ENCODE peak calls at places on chromosomes 2 and 18, in four cellular contexts. N, A, Y and U are unnamed samples.

GRCh38 chr18:58223717-58224424 is 179.8 kb downstream of the NEDD4L start:
- DNase-seq in N (peak), A (no peak), Y (peak), U (peak)

GRCh38 chr18:9971313-9971920 is 57.6 kb downstream of the VAPA start:
- DNase-seq in N (peak), A (peak), Y (peak), U (peak)

GRCh38 chr2:62144689-62145477 is 51.0 kb upstream of the B3GNT2 start:
- DNase-seq in N (no peak), A (no peak), Y (no peak), U (no peak)

GRCh38 chr2:141957827-141958440 is 172.9 kb downstream of the LRP1B start:
- DNase-seq in N (no peak), A (no peak), Y (no peak), U (no peak)

GRCh38 chr2:24009680-24010476 is at the start of gene MFSD2B:
- DNase-seq in N (no peak), A (no peak), Y (no peak), U (peak)

GRCh38 chr2:19871836-19872235 is 29.9 kb downstream of the TTC32 start:
- DNase-seq in N (no peak), A (no peak), Y (no peak), U (no peak)

GRCh38 chr2:152584301-152584700 is 133.0 kb downstream of the PRPF40A start:
- DNase-seq in N (no peak), A (no peak), Y (no peak), U (no peak)

GRCh38 chr2:162344617-162344950 is 652 bp downstream of the GCA start:
- DNase-seq in N (no peak), A (no peak), Y (no peak), U (no peak)

GRCh38 chr2:85682378-85682777 is 11.8 kb upstream of the GNLY start:
- DNase-seq in N (no peak), A (no peak), Y (peak), U (no peak)

GRCh38 chr2:112121682-112122254 is 16.4 kb upstream of the FBLN7 start:
- DNase-seq in N (peak), A (peak), Y (no peak), U (no peak)

GRCh38 chr18:47605093-47605492 is 325.4 kb downstream of the SMAD2 start:
- DNase-seq in N (no peak), A (no peak), Y (no peak), U (no peak)

GRCh38 chr2:172623249-172623965 is 67.5 kb downstream of the PDK1 start:
- DNase-seq in N (no peak), A (no peak), Y (no peak), U (peak)

GRCh38 chr18:48057018-48057417 is 126.6 kb upstream of the SMAD2 start:
- DNase-seq in N (no peak), A (no peak), Y (no peak), U (no peak)

GRCh38 chr2:198880986-198881385 is 576.8 kb downstream of the SATB2 start:
- DNase-seq in N (no peak), A (no peak), Y (no peak), U (no peak)

GRCh38 chr2:226423498-226423960 is 376.1 kb downstream of the IRS1 start:
- DNase-seq in N (no peak), A (peak), Y (no peak), U (no peak)

GRCh38 chr2:149587220-149587949 is at the start of gene MMADHC:
- DNase-seq in N (peak), A (peak), Y (peak), U (peak)

GRCh38 chr2:48693645-48694044 is 61.9 kb downstream of the LHCGR start:
- DNase-seq in N (no peak), A (no peak), Y (no peak), U (no peak)

GRCh38 chr18:79136742-79137141 is 67.5 kb downstream of the ATP9B start:
- DNase-seq in N (no peak), A (no peak), Y (no peak), U (no peak)

GRCh38 chr2:107810734-107811133 is 16.0 kb upstream of the RGPD4 start:
- DNase-seq in N (no peak), A (no peak), Y (no peak), U (no peak)

GRCh38 chr2:30238143-30238800 is 6.9 kb downstream of the LBH start:
- DNase-seq in N (no peak), A (no peak), Y (no peak), U (no peak)

GRCh38 chr2:40360652-40361051 is 91.2 kb downstream of the SLC8A1 start:
- DNase-seq in N (peak), A (no peak), Y (no peak), U (no peak)

GRCh38 chr2:18067980-18068379 is 189.5 kb downstream of the KCNS3 start:
- DNase-seq in N (no peak), A (no peak), Y (no peak), U (no peak)

GRCh38 chr2:233124449-233125080 is 64.4 kb downstream of the INPP5D start:
- DNase-seq in N (no peak), A (no peak), Y (no peak), U (no peak)

GRCh38 chr2:80059381-80059907 is 245.1 kb downstream of the LRRTM1 start:
- DNase-seq in N (no peak), A (no peak), Y (no peak), U (no peak)

GRCh38 chr2:229870903-229871650 is 50.7 kb downstream of the TRIP12 start:
- DNase-seq in N (no peak), A (no peak), Y (no peak), U (no peak)

GRCh38 chr18:80168982-80169381 is 59.9 kb downstream of the ADNP2 start:
- DNase-seq in N (no peak), A (no peak), Y (no peak), U (no peak)

GRCh38 chr2:142718731-142719130 is 158.7 kb upstream of the KYNU start:
- DNase-seq in N (no peak), A (no peak), Y (no peak), U (no peak)

GRCh38 chr18:8901019-8901418 is 195.7 kb downstream of the MTCL1 start:
- DNase-seq in N (no peak), A (no peak), Y (no peak), U (no peak)

GRCh38 chr18:36899289-36899688 is 70.4 kb downstream of the KIAA1328 start:
- DNase-seq in N (no peak), A (no peak), Y (no peak), U (peak)

GRCh38 chr2:27264753-27265535 is 2.1 kb upstream of the SLC30A3 start:
- DNase-seq in N (peak), A (peak), Y (peak), U (peak)

GRCh38 chr2:27727257-27727656 is 44.3 kb upstream of the MRPL33 start:
- DNase-seq in N (peak), A (no peak), Y (no peak), U (no peak)

GRCh38 chr2:85999131-85999831 is 106.4 kb downstream of the POLR1A start:
- DNase-seq in N (no peak), A (peak), Y (no peak), U (no peak)

GRCh38 chr2:61670591-61671503 is 132.7 kb upstream of the XPO1 start:
- DNase-seq in N (peak), A (no peak), Y (peak), U (no peak)

GRCh38 chr2:175030380-175031271 is 25.4 kb upstream of the CHN1 start:
- DNase-seq in N (peak), A (no peak), Y (no peak), U (no peak)

GRCh38 chr18:61350578-61350977 is 17.3 kb downstream of the CDH20 start:
- DNase-seq in N (no peak), A (no peak), Y (no peak), U (peak)

GRCh38 chr2:15674637-15675455 is 83.2 kb downstream of the DDX1 start:
- DNase-seq in N (no peak), A (no peak), Y (no peak), U (no peak)

GRCh38 chr2:96103388-96103705 is 13.0 kb downstream of the ADRA2B start:
- DNase-seq in N (no peak), A (no peak), Y (no peak), U (no peak)

GRCh38 chr18:37244618-37245017 is 321.0 kb downstream of the CELF4 start:
- DNase-seq in N (no peak), A (no peak), Y (no peak), U (no peak)

GRCh38 chr18:63834471-63835113 is 52.9 kb upstream of the SERPINB2 start:
- DNase-seq in N (no peak), A (no peak), Y (no peak), U (no peak)

GRCh38 chr2:231198291-231199173 is at the start of gene ARMC9:
- DNase-seq in N (peak), A (peak), Y (peak), U (peak)
- H3K27ac ChIP-seq in N (peak), A (peak), Y (peak), U (peak)

GRCh38 chr18:3457261-3457724 is 7.3 kb downstream of the TGIF1 start:
- DNase-seq in N (no peak), A (no peak), Y (no peak), U (no peak)
- H3K27ac ChIP-seq in N (no peak), A (no peak), Y (no peak), U (no peak)

DNA sequence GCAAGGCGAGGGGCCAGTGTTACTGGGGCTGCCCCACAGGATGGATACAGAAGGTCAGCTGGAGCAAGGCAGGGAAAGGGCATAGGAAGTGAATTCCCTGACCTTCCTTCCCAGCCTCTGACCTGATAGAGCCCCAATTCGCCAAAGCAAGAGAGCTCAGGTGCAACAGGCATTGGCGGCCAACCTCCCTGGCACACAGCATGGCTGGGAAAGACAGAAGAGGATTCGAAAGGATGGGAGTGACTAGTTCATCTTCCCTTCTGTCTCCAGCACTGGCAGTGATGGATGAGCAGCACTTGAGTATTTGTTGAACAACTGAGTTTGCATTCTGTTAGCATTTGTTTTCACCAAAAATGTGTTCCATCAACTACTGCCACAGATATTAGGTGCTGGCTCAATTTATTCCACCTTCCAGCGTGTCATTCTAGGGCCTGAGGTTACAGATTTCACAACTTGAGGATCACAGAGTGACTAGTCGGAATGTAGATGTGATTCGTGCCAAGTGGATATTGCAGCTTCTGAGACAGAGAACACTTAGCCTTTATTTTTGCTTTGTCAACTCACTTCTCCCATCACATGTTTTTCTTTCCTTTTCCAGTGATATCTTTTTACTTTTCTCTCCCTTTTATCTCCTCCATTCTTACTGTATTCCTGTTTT is 6.2 kb downstream of the COPS8 start:
- DNase-seq in N (no peak), A (no peak), Y (no peak), U (no peak)
- H3K27ac ChIP-seq in N (peak), A (no peak), Y (peak), U (peak)

DNA sequence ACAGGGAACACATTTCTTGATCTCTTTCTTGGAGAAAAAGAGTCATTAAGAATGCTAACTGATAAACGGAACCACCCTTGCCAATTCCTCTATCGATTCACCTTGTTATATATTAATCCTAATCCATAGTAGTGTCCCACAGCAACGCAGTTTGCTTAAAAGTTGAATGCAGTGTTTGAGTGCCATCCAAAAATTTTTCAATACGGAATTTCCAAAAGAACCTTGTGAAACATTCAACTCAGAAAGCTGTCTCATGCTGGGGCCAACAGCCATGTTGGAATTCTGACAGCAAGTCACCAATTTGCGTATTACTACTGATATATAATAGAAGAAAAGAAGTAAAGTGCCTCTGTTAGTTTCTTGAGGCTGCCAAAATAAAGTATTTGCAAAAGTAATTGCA is 42.3 kb downstream of the ANXA4 start:
- DNase-seq in N (no peak), A (no peak), Y (no peak), U (no peak)
- H3K27ac ChIP-seq in N (no peak), A (no peak), Y (no peak), U (no peak)

GRCh38 chr2:10935953-10936942 is 24.5 kb downstream of the KCNF1 start:
- DNase-seq in N (peak), A (no peak), Y (peak), U (peak)
- H3K27ac ChIP-seq in N (no peak), A (no peak), Y (no peak), U (peak)

GRCh38 chr2:75595541-75596395 is 35.0 kb upstream of the EVA1A start:
- DNase-seq in N (no peak), A (no peak), Y (no peak), U (peak)

GRCh38 chr2:75592888-75593287 is 32.1 kb upstream of the EVA1A start:
- DNase-seq in N (no peak), A (no peak), Y (no peak), U (no peak)

GRCh38 chr2:75592028-75592427 is 31.3 kb upstream of the EVA1A start:
- DNase-seq in N (peak), A (no peak), Y (no peak), U (peak)

GRCh38 chr2:75596784-75597183 is 36.0 kb upstream of the EVA1A start:
- DNase-seq in N (no peak), A (no peak), Y (no peak), U (peak)

GRCh38 chr2:75594599-75594998 is 33.9 kb upstream of the EVA1A start:
- DNase-seq in N (no peak), A (no peak), Y (no peak), U (no peak)
- H3K27ac ChIP-seq in N (no peak), A (no peak), Y (no peak), U (peak)